ENCODE peak calls at places on chromosome 20, in ten cellular contexts. U, W, G, O, V, M, S, C, K and T are unnamed samples.

GRCh38 chr20:48616481-48616880 is 211.3 kb downstream of the PREX1 start:
- DNase-seq in U (no peak), W (no peak), G (no peak), O (no peak), V (peak), M (no peak), S (no peak), C (peak), K (no peak), T (no peak)

GRCh38 chr20:63518351-63518861 is 2.2 kb upstream of the PPDPF start:
- DNase-seq in U (no peak), W (no peak), G (no peak), O (no peak), V (no peak), M (no peak), S (no peak), C (peak), K (no peak), T (no peak)

GRCh38 chr20:6956574-6956973 is 189.1 kb downstream of the BMP2 start:
- DNase-seq in U (no peak), W (no peak), G (peak), O (no peak), V (no peak), M (no peak), S (no peak), C (no peak), K (no peak), T (no peak)

GRCh38 chr20:34065260-34065659 is 46.8 kb downstream of the EIF2S2 start:
- DNase-seq in U (no peak), W (no peak), G (peak), O (no peak), V (no peak), M (no peak), S (no peak), C (no peak), K (peak), T (no peak)

GRCh38 chr20:34581341-34582189 is 23.0 kb downstream of the MAP1LC3A start:
- DNase-seq in U (no peak), W (no peak), G (no peak), O (no peak), V (no peak), M (peak), S (no peak), C (no peak), K (peak), T (no peak)

GRCh38 chr20:49989234-49990065 is 6.7 kb downstream of the SNAI1 start:
- DNase-seq in U (peak), W (no peak), G (no peak), O (no peak), V (peak), M (peak), S (no peak), C (no peak), K (peak), T (no peak)

GRCh38 chr20:50470249-50470858 is 39.8 kb upstream of the PTPN1 start:
- DNase-seq in U (no peak), W (no peak), G (no peak), O (no peak), V (no peak), M (no peak), S (no peak), C (no peak), K (no peak), T (no peak)

GRCh38 chr20:47150403-47151152 is 205.9 kb downstream of the ZMYND8 start:
- DNase-seq in U (peak), W (no peak), G (peak), O (peak), V (peak), M (peak), S (no peak), C (no peak), K (peak), T (no peak)

GRCh38 chr20:20492521-20493334 is 124.8 kb downstream of the INSM1 start:
- DNase-seq in U (no peak), W (no peak), G (no peak), O (peak), V (no peak), M (no peak), S (no peak), C (no peak), K (no peak), T (peak)

GRCh38 chr20:63308218-63308911 is 15.4 kb downstream of the COL20A1 start:
- DNase-seq in U (no peak), W (no peak), G (no peak), O (no peak), V (no peak), M (no peak), S (no peak), C (no peak), K (no peak), T (no peak)

GRCh38 chr20:37007898-37008649 is 56.6 kb upstream of the SAMHD1 start:
- DNase-seq in U (no peak), W (no peak), G (peak), O (no peak), V (no peak), M (no peak), S (peak), C (no peak), K (peak), T (no peak)

GRCh38 chr20:37346526-37347346 is 796 bp downstream of the SRC start:
- DNase-seq in U (no peak), W (no peak), G (no peak), O (peak), V (peak), M (no peak), S (no peak), C (peak), K (no peak), T (no peak)

GRCh38 chr20:63855363-63856110 is 5.8 kb upstream of the ABHD16B start:
- DNase-seq in U (no peak), W (no peak), G (no peak), O (no peak), V (no peak), M (no peak), S (no peak), C (peak), K (no peak), T (no peak)

GRCh38 chr20:45392733-45393132 is 14.6 kb upstream of the TP53TG5 start:
- DNase-seq in U (no peak), W (no peak), G (no peak), O (no peak), V (no peak), M (peak), S (no peak), C (no peak), K (no peak), T (no peak)

GRCh38 chr20:23634044-23634801 is 3.5 kb downstream of the CST3 start:
- DNase-seq in U (no peak), W (no peak), G (no peak), O (no peak), V (no peak), M (no peak), S (no peak), C (no peak), K (no peak), T (no peak)

GRCh38 chr20:739736-740135 is 28.6 kb downstream of the SLC52A3 start:
- DNase-seq in U (no peak), W (no peak), G (no peak), O (no peak), V (no peak), M (no peak), S (no peak), C (no peak), K (no peak), T (no peak)
- H3K27ac ChIP-seq in U (no peak), W (no peak), G (no peak), O (no peak), V (no peak), M (no peak), S (no peak), C (no peak), K (no peak), T (no peak)

GRCh38 chr20:61186771-61187170 is 65.3 kb upstream of the CDH4 start:
- DNase-seq in U (no peak), W (no peak), G (no peak), O (no peak), V (no peak), M (no peak), S (no peak), C (no peak), K (peak), T (no peak)
- H3K27ac ChIP-seq in U (no peak), W (no peak), G (no peak), O (no peak), V (no peak), M (peak), S (no peak), C (no peak), K (peak), T (no peak)

GRCh38 chr20:32600681-32601237 is 15.6 kb upstream of the NOL4L start:
- DNase-seq in U (no peak), W (no peak), G (no peak), O (no peak), V (no peak), M (no peak), S (no peak), C (no peak), K (no peak), T (no peak)
- H3K27ac ChIP-seq in U (no peak), W (no peak), G (no peak), O (no peak), V (no peak), M (no peak), S (no peak), C (no peak), K (no peak), T (no peak)

DNA sequence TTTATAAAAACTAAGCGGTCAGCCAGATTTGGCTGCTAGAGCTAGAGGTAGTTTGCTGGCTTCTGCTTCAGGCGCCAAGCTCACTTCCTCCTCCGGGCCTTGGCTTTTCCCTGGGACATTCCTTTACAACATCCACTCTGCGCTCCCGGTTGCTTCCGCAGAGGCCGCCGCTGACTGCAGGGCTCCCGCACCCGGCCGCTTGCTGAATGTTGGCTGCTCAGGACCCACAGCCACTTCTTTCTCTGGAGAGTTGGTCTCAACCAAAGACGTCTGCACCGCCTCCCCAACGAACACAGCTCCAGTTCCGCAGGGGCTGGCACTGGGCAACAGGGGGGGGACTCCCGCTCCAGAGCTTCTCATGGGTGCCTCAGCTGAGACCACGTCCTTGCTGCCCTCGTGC is 282.8 kb downstream of the TFAP2C start:
- DNase-seq in U (no peak), W (no peak), G (no peak), O (no peak), V (no peak), M (no peak), S (no peak), C (no peak), K (no peak), T (no peak)
- H3K27ac ChIP-seq in U (no peak), W (no peak), G (no peak), O (no peak), V (no peak), M (no peak), S (no peak), C (no peak), K (no peak), T (no peak)

GRCh38 chr20:57416296-57417022 is 25.3 kb downstream of the RBM38 start:
- DNase-seq in U (no peak), W (no peak), G (no peak), O (no peak), V (no peak), M (no peak), S (no peak), C (peak), K (no peak), T (no peak)

GRCh38 chr20:57417051-57417689 is 26.0 kb downstream of the RBM38 start:
- DNase-seq in U (no peak), W (no peak), G (no peak), O (no peak), V (no peak), M (no peak), S (no peak), C (peak), K (no peak), T (no peak)

GRCh38 chr20:57415791-57416190 is 24.6 kb downstream of the RBM38 start:
- DNase-seq in U (no peak), W (no peak), G (no peak), O (no peak), V (no peak), M (no peak), S (no peak), C (peak), K (no peak), T (no peak)

GRCh38 chr20:57420571-57421257 is 29.5 kb downstream of the RBM38 start:
- DNase-seq in U (no peak), W (no peak), G (no peak), O (no peak), V (no peak), M (no peak), S (no peak), C (peak), K (no peak), T (no peak)

GRCh38 chr20:57417830-57418780 is 26.9 kb downstream of the RBM38 start:
- DNase-seq in U (no peak), W (no peak), G (no peak), O (no peak), V (no peak), M (no peak), S (no peak), C (peak), K (no peak), T (no peak)
- H3K27ac ChIP-seq in U (no peak), W (no peak), G (no peak), O (no peak), V (no peak), M (no peak), S (no peak), C (no peak), K (no peak), T (no peak)

GRCh38 chr20:60046860-60047259 is 88.6 kb downstream of the CDH26 start:
- DNase-seq in U (no peak), W (no peak), G (no peak), O (no peak), V (no peak), M (no peak), S (no peak), C (no peak), K (no peak), T (no peak)

GRCh38 chr20:60048634-60049578 is 90.7 kb downstream of the CDH26 start:
- DNase-seq in U (no peak), W (no peak), G (peak), O (no peak), V (no peak), M (peak), S (no peak), C (no peak), K (no peak), T (no peak)

GRCh38 chr20:60052322-60052721 is 94.1 kb downstream of the CDH26 start:
- DNase-seq in U (no peak), W (no peak), G (no peak), O (no peak), V (no peak), M (no peak), S (no peak), C (no peak), K (no peak), T (no peak)

GRCh38 chr20:60050193-60050960 is 92.2 kb downstream of the CDH26 start:
- DNase-seq in U (no peak), W (no peak), G (peak), O (no peak), V (no peak), M (no peak), S (no peak), C (no peak), K (no peak), T (no peak)

DNA sequence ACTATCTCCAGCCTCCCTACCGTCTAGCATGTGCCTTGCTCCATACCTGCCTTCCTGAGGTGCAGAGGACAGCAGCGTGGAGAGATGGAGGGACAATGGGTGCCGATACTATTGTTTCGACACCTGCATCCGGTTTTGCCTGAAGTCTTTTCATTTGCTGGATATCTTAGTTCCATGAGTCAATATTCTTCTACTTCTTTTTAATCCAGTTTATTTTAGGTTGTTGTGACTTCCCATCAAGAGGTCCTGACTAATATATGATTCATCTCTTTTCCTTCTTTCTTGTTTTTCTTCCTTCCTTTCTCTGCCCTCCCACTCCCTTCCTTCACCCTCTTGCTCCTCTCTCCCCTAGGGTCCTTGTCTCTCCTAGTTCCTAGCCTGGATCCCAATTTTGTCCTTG is 91.4 kb downstream of the CDH26 start:
- DNase-seq in U (no peak), W (no peak), G (peak), O (no peak), V (no peak), M (no peak), S (no peak), C (no peak), K (peak), T (no peak)
- H3K27ac ChIP-seq in U (no peak), W (no peak), G (peak), O (no peak), V (no peak), M (no peak), S (no peak), C (no peak), K (no peak), T (no peak)